ENCODE peak calls at places on chromosome 12, in nine cellular contexts. B, X, O, F, K, R, S, U and M are unnamed samples.

GRCh38 chr12:50690923-50691322 is 73.0 kb upstream of the ATF1 start:
- DNase-seq in B (peak), R (no peak), K (no peak), S (no peak), F (no peak), X (no peak), O (no peak), U (no peak), M (no peak)

GRCh38 chr12:108000111-108000510 is 129.0 kb upstream of the WSCD2 start:
- DNase-seq in U (no peak), B (no peak), S (no peak), F (peak), O (no peak), X (no peak), R (no peak), K (no peak), M (no peak)

GRCh38 chr12:120751389-120751788 is 25.8 kb downstream of the ACADS start:
- DNase-seq in O (no peak), K (no peak), F (no peak), U (no peak), X (no peak), S (no peak), R (no peak), B (no peak), M (no peak)

GRCh38 chr12:11015775-11016430 is 6.5 kb downstream of the TAS2R19 start:
- DNase-seq in R (no peak), O (no peak), U (no peak), X (no peak), B (no peak), K (no peak), S (no peak), F (no peak), M (no peak)

GRCh38 chr12:85794551-85794950 is 41.7 kb downstream of the RASSF9 start:
- DNase-seq in R (no peak), U (no peak), S (no peak), O (no peak), K (no peak), B (no peak), X (no peak), F (no peak), M (no peak)

GRCh38 chr12:46401703-46402102 is 29.1 kb upstream of the SLC38A2 start:
- DNase-seq in K (no peak), O (no peak), B (no peak), U (no peak), S (no peak), R (no peak), X (no peak), F (no peak), M (no peak)

GRCh38 chr12:131157739-131158138 is 204.0 kb downstream of the ADGRD1 start:
- DNase-seq in F (no peak), B (no peak), R (no peak), S (no peak), O (no peak), U (no peak), K (no peak), X (no peak), M (no peak)

GRCh38 chr12:105948331-105948730 is 190.4 kb downstream of the NUAK1 start:
- DNase-seq in R (no peak), O (no peak), S (no peak), B (no peak), K (no peak), F (no peak), U (no peak), X (no peak), M (no peak)

GRCh38 chr12:88530868-88531267 is 49.4 kb downstream of the KITLG start:
- DNase-seq in K (no peak), F (no peak), S (no peak), U (no peak), R (no peak), X (no peak), O (no peak), B (no peak), M (no peak)

GRCh38 chr12:2540535-2540941 is 254.2 kb upstream of the FKBP4 start:
- DNase-seq in K (no peak), F (no peak), U (no peak), O (no peak), R (no peak), X (no peak), S (no peak), B (no peak), M (no peak)

GRCh38 chr12:52577316-52577715 is 3.7 kb upstream of the KRT74 start:
- DNase-seq in B (no peak), O (no peak), F (no peak), S (no peak), X (no peak), K (no peak), R (no peak), U (no peak), M (no peak)

GRCh38 chr12:109678732-109679131 is 34.9 kb upstream of the FAM222A start:
- DNase-seq in X (no peak), O (no peak), F (no peak), U (no peak), S (no peak), B (no peak), K (no peak), R (peak), M (no peak)

GRCh38 chr12:71046215-71046614 is 111.6 kb downstream of the TSPAN8 start:
- DNase-seq in K (no peak), O (no peak), X (no peak), R (no peak), U (no peak), B (no peak), S (no peak), F (no peak), M (no peak)

GRCh38 chr12:121843236-121843982 is 15.2 kb downstream of the HPD start:
- DNase-seq in F (no peak), X (no peak), U (no peak), S (no peak), B (no peak), K (no peak), O (no peak), R (no peak), M (no peak)

GRCh38 chr12:122072031-122072970 is 6.3 kb upstream of the MLXIP start:
- DNase-seq in X (no peak), R (peak), S (no peak), O (no peak), B (peak), K (no peak), F (peak), U (peak), M (no peak)

GRCh38 chr12:2239376-2240010 is 186.7 kb downstream of the CACNA1C start:
- DNase-seq in S (no peak), B (no peak), R (no peak), O (no peak), X (no peak), K (no peak), U (no peak), F (no peak), M (no peak)

GRCh38 chr12:54300732-54301427 is at the start of gene NFE2:
- DNase-seq in B (peak), U (no peak), R (peak), X (peak), K (peak), O (no peak), F (peak), S (peak), M (peak)

GRCh38 chr12:118463677-118464076 is 87.3 kb downstream of the SUDS3 start:
- DNase-seq in U (no peak), S (no peak), B (no peak), F (no peak), X (no peak), R (peak), O (no peak), K (no peak), M (no peak)

GRCh38 chr12:56454557-56454956 is at the start of gene MIP:
- DNase-seq in R (no peak), K (no peak), S (no peak), B (no peak), U (no peak), F (no peak), O (no peak), X (no peak), M (no peak)

GRCh38 chr12:59459966-59460365 is 135.9 kb upstream of the SLC16A7 start:
- DNase-seq in F (no peak), R (no peak), S (no peak), U (no peak), X (no peak), O (no peak), K (no peak), B (no peak), M (no peak)

GRCh38 chr12:46524778-46525177 is 152.2 kb upstream of the SLC38A2 start:
- DNase-seq in X (no peak), F (no peak), S (no peak), K (no peak), R (no peak), B (no peak), O (no peak), U (no peak), M (no peak)

GRCh38 chr12:50566066-50566465 is 61.3 kb downstream of the DIP2B start:
- DNase-seq in B (no peak), X (no peak), S (no peak), U (no peak), K (no peak), R (no peak), F (no peak), O (no peak), M (no peak)

GRCh38 chr12:71958457-71958856 is 19.8 kb downstream of the TPH2 start:
- DNase-seq in R (peak), X (no peak), B (no peak), K (no peak), U (no peak), O (no peak), S (no peak), F (peak), M (no peak)

GRCh38 chr12:98416845-98417244 is 98.5 kb upstream of the TMPO start:
- DNase-seq in O (no peak), F (no peak), S (no peak), X (no peak), K (no peak), R (peak), U (no peak), B (peak), M (no peak)